ENCODE peak calls at places on chromosomes 5 and 9, in four cellular contexts. V is stimulated activated CD8-positive, alpha-beta memory T cell treated with anti-CD3 and anti-CD28 coated beads, Interleukin-7, amount 100 ng/mL, for 1 hour; T is T-cell; A is iPS-NIHi11. F is an unnamed sample.

GRCh38 chr5:59724482-59725392 is 168.8 kb downstream of the PDE4D start:
- DNase-seq in V (no peak), T (no peak), A (peak), F (peak)

GRCh38 chr5:685262-686171 is 7.6 kb downstream of the TPPP start:
- DNase-seq in V (no peak), T (no peak), A (no peak), F (peak)

GRCh38 chr5:33901176-33901575 is 9.4 kb upstream of the ADAMTS12 start:
- DNase-seq in V (no peak), T (no peak), A (no peak), F (no peak)

GRCh38 chr5:22852807-22853670 is at the start of gene CDH12:
- DNase-seq in V (no peak), T (no peak), A (peak), F (peak)

GRCh38 chr9:96232539-96233241 is 69.3 kb downstream of the HSD17B3 start:
- DNase-seq in V (no peak), T (peak), A (peak), F (peak)

GRCh38 chr9:5569891-5570290 is 59.0 kb upstream of the RIC1 start:
- DNase-seq in V (no peak), T (no peak), A (no peak), F (no peak)

GRCh38 chr5:86894006-86894560 is 276.3 kb downstream of the COX7C start:
- DNase-seq in V (no peak), T (no peak), A (no peak), F (no peak)

GRCh38 chr5:93899026-93899600 is 157.7 kb upstream of the POU5F2 start:
- DNase-seq in V (no peak), T (no peak), A (peak), F (no peak)

GRCh38 chr5:14872070-14872989 is 752 bp upstream of the ANKH start:
- DNase-seq in V (no peak), T (peak), A (peak), F (peak)

GRCh38 chr5:96175090-96175489 is 213.4 kb upstream of the ELL2 start:
- DNase-seq in V (no peak), T (no peak), A (peak), F (peak)

GRCh38 chr9:133889498-133890301 is 102.4 kb downstream of the VAV2 start:
- DNase-seq in V (no peak), T (no peak), A (no peak), F (peak)

GRCh38 chr9:77582572-77583365 is 65.4 kb downstream of the GNA14 start:
- DNase-seq in V (no peak), T (no peak), A (no peak), F (no peak)

GRCh38 chr5:143896981-143897380 is 85.0 kb downstream of the HMHB1 start:
- DNase-seq in V (no peak), T (no peak), A (no peak), F (no peak)

GRCh38 chr5:149320791-149321330 is 24.4 kb upstream of the GRPEL2 start:
- DNase-seq in V (no peak), T (no peak), A (peak), F (peak)

GRCh38 chr9:131181091-131181681 is 55.8 kb downstream of the NUP214 start:
- DNase-seq in V (no peak), T (no peak), A (no peak), F (peak)

GRCh38 chr5:90096415-90097081 is 313.0 kb downstream of the CETN3 start:
- DNase-seq in V (no peak), T (no peak), A (no peak), F (no peak)

GRCh38 chr9:107491081-107492053 is 1.8 kb upstream of the KLF4 start:
- DNase-seq in V (no peak), T (no peak), A (peak), F (peak)

GRCh38 chr5:117594165-117594564 is 1019.5 kb upstream of the SEMA6A start:
- DNase-seq in V (no peak), T (no peak), A (no peak), F (no peak)

GRCh38 chr9:124934290-124934689 is 6.6 kb downstream of the GOLGA1 start:
- DNase-seq in V (no peak), T (no peak), A (no peak), F (no peak)

GRCh38 chr9:94649100-94649855 is 10.0 kb upstream of the FBP1 start:
- DNase-seq in V (no peak), T (no peak), A (no peak), F (no peak)

GRCh38 chr9:129362287-129363098 is 184.4 kb upstream of the IER5L start:
- DNase-seq in V (no peak), T (no peak), A (no peak), F (no peak)

GRCh38 chr5:80754900-80755299 is 100.1 kb upstream of the DHFR start:
- DNase-seq in V (no peak), T (no peak), A (no peak), F (no peak)

GRCh38 chr5:180133060-180133459 is 61.5 kb upstream of the RNF130 start:
- DNase-seq in V (no peak), T (no peak), A (no peak), F (peak)

GRCh38 chr5:150731669-150732068 is 27.1 kb downstream of the DCTN4 start:
- DNase-seq in V (no peak), T (no peak), A (no peak), F (no peak)

GRCh38 chr9:107548298-107549142 is 59.0 kb upstream of the KLF4 start:
- DNase-seq in V (no peak), T (no peak), A (no peak), F (no peak)

GRCh38 chr5:115816226-115817042 is at the start of gene CDO1:
- DNase-seq in V (no peak), T (peak), A (peak), F (peak)

GRCh38 chr5:7186818-7187217 is 209.1 kb upstream of the ADCY2 start:
- DNase-seq in V (no peak), T (no peak), A (no peak), F (no peak)

GRCh38 chr5:90111354-90112070 is 298.0 kb downstream of the CETN3 start:
- DNase-seq in V (no peak), T (no peak), A (no peak), F (no peak)

F was measured in H7.